ENCODE peak calls at places on chromosomes 3 and 15, in six cellular contexts. J is HuH-7, A is nephron progenitor cell, G is T-helper 9 cell, U is AG20443, O is WTC11. V is an unnamed sample.

GRCh38 chr15:85793641-85794597 is 806 bp downstream of the KLHL25 start:
- DNase-seq in J (no peak), A (peak), G (peak), U (peak), O (peak), V (peak)

GRCh38 chr3:97979610-97980009 is 7.4 kb upstream of the RIOX2 start:
- DNase-seq in J (no peak), A (no peak), G (no peak), U (no peak), O (peak), V (no peak)

GRCh38 chr3:161991901-161992300 is 495.3 kb downstream of the OTOL1 start:
- DNase-seq in J (no peak), A (no peak), G (no peak), U (no peak), O (no peak), V (no peak)

GRCh38 chr3:129985113-129985512 is 10.6 kb downstream of the TRH start:
- DNase-seq in J (no peak), A (no peak), G (no peak), U (no peak), O (no peak), V (no peak)

GRCh38 chr15:42919308-42919707 is 1.3 kb downstream of the TTBK2 start:
- DNase-seq in J (no peak), A (no peak), G (no peak), U (no peak), O (no peak), V (no peak)

GRCh38 chr15:73051402-73051810 is 857 bp upstream of the NEO1 start:
- DNase-seq in J (no peak), A (no peak), G (no peak), U (no peak), O (peak), V (no peak)

GRCh38 chr3:4355401-4356224 is 52.4 kb downstream of the SETMAR start:
- DNase-seq in J (peak), A (peak), G (no peak), U (no peak), O (no peak), V (no peak)

GRCh38 chr15:51470512-51470911 is 129.1 kb downstream of the GLDN start:
- DNase-seq in J (no peak), A (no peak), G (no peak), U (no peak), O (no peak), V (no peak)

GRCh38 chr3:150248116-150248864 is 159.8 kb upstream of the TSC22D2 start:
- DNase-seq in J (no peak), A (no peak), G (no peak), U (peak), O (no peak), V (no peak)

GRCh38 chr3:49248828-49249227 is 28.2 kb downstream of the C3orf62 start:
- DNase-seq in J (no peak), A (no peak), G (no peak), U (peak), O (no peak), V (no peak)

GRCh38 chr15:94110476-94111130 is 120.8 kb upstream of the MCTP2 start:
- DNase-seq in J (no peak), A (no peak), G (no peak), U (no peak), O (no peak), V (no peak)

GRCh38 chr15:88624156-88624970 is 3.2 kb downstream of the AEN start:
- DNase-seq in J (peak), A (no peak), G (peak), U (no peak), O (no peak), V (no peak)

GRCh38 chr3:21825684-21826083 is 74.7 kb upstream of the ZNF385D start:
- DNase-seq in J (peak), A (no peak), G (no peak), U (no peak), O (no peak), V (no peak)

GRCh38 chr3:56682458-56683121 is 475 bp downstream of the TASOR start:
- DNase-seq in J (peak), A (peak), G (peak), U (peak), O (peak), V (peak)

GRCh38 chr3:147538034-147538433 is 128.9 kb downstream of the ZIC1 start:
- DNase-seq in J (no peak), A (no peak), G (no peak), U (no peak), O (no peak), V (no peak)

GRCh38 chr15:57146394-57147140 is 228.1 kb downstream of the TCF12 start:
- DNase-seq in J (peak), A (no peak), G (no peak), U (peak), O (no peak), V (no peak)

GRCh38 chr3:195001961-195002861 is 268.7 kb downstream of the XXYLT1 start:
- DNase-seq in J (peak), A (peak), G (no peak), U (peak), O (peak), V (no peak)

GRCh38 chr3:61358364-61358763 is 107.1 kb upstream of the FHIT start:
- DNase-seq in J (no peak), A (no peak), G (no peak), U (no peak), O (no peak), V (no peak)

GRCh38 chr3:115623414-115623868 is at the start of gene GAP43:
- DNase-seq in J (peak), A (peak), G (no peak), U (peak), O (peak), V (no peak)

GRCh38 chr3:13505147-13506130 is 25.3 kb downstream of the HDAC11 start:
- DNase-seq in J (no peak), A (no peak), G (no peak), U (no peak), O (no peak), V (no peak)

GRCh38 chr3:195746346-195746745 is 25.6 kb downstream of the MUC20 start:
- DNase-seq in J (no peak), A (no peak), G (no peak), U (no peak), O (no peak), V (no peak)